ENCODE peak calls at places on chromosomes 3 and 15, in four cellular contexts. A is right lobe of liver, Q is transverse colon, D is endothelial cell of umbilical vein. W is an unnamed sample.

GRCh38 chr3:98697225-98697624 is 65.9 kb upstream of the ST3GAL6 start:
- DNase-seq in D (no peak), Q (no peak), A (no peak), W (no peak)

GRCh38 chr3:46566040-46566631 is at the start of gene LRRC2:
- DNase-seq in D (peak; percentile 33), Q (peak; percentile 42), A (peak; percentile 66), W (peak; percentile 69)

GRCh38 chr15:23075927-23076326 is 36.6 kb upstream of the TUBGCP5 start:
- DNase-seq in D (no peak), A (no peak), Q (no peak), W (no peak)

GRCh38 chr15:58498821-58499580 is 67.2 kb downstream of the LIPC start:
- DNase-seq in A (no peak), D (no peak), Q (no peak), W (no peak)

GRCh38 chr15:64501396-64501716 is 41.0 kb downstream of the ZNF609 start:
- DNase-seq in D (no peak), A (no peak), Q (no peak), W (no peak)

GRCh38 chr3:71582612-71583568 is 638 bp downstream of the FOXP1 start:
- DNase-seq in A (peak; percentile 84), Q (peak; percentile 85), D (peak; percentile 78), W (peak; percentile 85)

GRCh38 chr3:166685246-166685645 is 694.9 kb downstream of the ZBBX start:
- DNase-seq in A (no peak), Q (no peak), D (no peak), W (no peak)

GRCh38 chr3:57000012-57000411 is 60.5 kb upstream of the SPATA12 start:
- DNase-seq in Q (no peak), A (no peak), D (no peak), W (no peak)

GRCh38 chr15:66147440-66147839 is 106.1 kb downstream of the MEGF11 start:
- DNase-seq in Q (no peak), A (no peak), D (no peak), W (peak; percentile 56)

GRCh38 chr15:92661069-92661468 is 5.5 kb upstream of the FAM174B start:
- DNase-seq in A (no peak), Q (no peak), D (no peak), W (no peak)

GRCh38 chr3:22175899-22176298 is 424.9 kb upstream of the ZNF385D start:
- DNase-seq in D (no peak), Q (no peak), A (no peak), W (no peak)

GRCh38 chr3:9151240-9151639 is 98.2 kb downstream of the SRGAP3 start:
- DNase-seq in D (no peak), A (no peak), Q (no peak), W (no peak)

GRCh38 chr15:60374628-60375081 is 23.1 kb downstream of the ANXA2 start:
- DNase-seq in Q (no peak), D (peak; percentile 98), A (no peak), W (peak; percentile 28)

GRCh38 chr3:123871946-123872345 is 12.2 kb downstream of the MYLK start:
- DNase-seq in A (no peak), D (peak; percentile 45), Q (no peak), W (no peak)

GRCh38 chr3:98556164-98557130 is 24.7 kb downstream of the GPR15 start:
- DNase-seq in Q (no peak), D (no peak), A (no peak), W (no peak)

GRCh38 chr3:190427108-190427507 is 22.6 kb downstream of the TMEM207 start:
- DNase-seq in D (no peak), A (no peak), Q (no peak), W (no peak)

GRCh38 chr15:88275804-88276203 is 19.3 kb upstream of the NTRK3 start:
- DNase-seq in A (no peak), Q (no peak), D (no peak), W (no peak)

GRCh38 chr15:77904901-77905300 is 172.6 kb downstream of the TBC1D2B start:
- DNase-seq in Q (no peak), D (no peak), A (peak; percentile 28), W (no peak)

GRCh38 chr15:69395460-69395859 is 18.7 kb upstream of the KIF23 start:
- DNase-seq in A (no peak), D (no peak), Q (no peak), W (no peak)

GRCh38 chr15:68399096-68400065 is 32.6 kb downstream of the ITGA11 start:
- DNase-seq in A (no peak), Q (no peak), D (no peak), W (no peak)

GRCh38 chr3:4351164-4351855 is 48.1 kb downstream of the SETMAR start:
- DNase-seq in A (no peak), Q (no peak), D (peak; percentile 79), W (no peak)

GRCh38 chr3:164683516-164683915 is 394.8 kb downstream of the SI start:
- DNase-seq in D (no peak), A (no peak), Q (no peak), W (no peak)

GRCh38 chr3:176633511-176633910 is 563.8 kb downstream of the TBL1XR1 start:
- DNase-seq in D (no peak), Q (no peak), A (no peak), W (peak; percentile 11)

GRCh38 chr15:88398011-88398410 is 69.2 kb downstream of the MRPL46 start:
- DNase-seq in D (no peak), A (no peak), Q (no peak), W (no peak)

GRCh38 chr15:31255732-31256384 is 70.8 kb upstream of the KLF13 start:
- DNase-seq in D (no peak), Q (peak; percentile 64), A (no peak), W (no peak)

GRCh38 chr15:86384191-86384590 is 304.5 kb downstream of the AGBL1 start:
- DNase-seq in Q (no peak), D (no peak), A (no peak), W (no peak)

GRCh38 chr3:78988324-78988723 is 779.5 kb downstream of the ROBO1 start:
- DNase-seq in D (peak; percentile 26), A (no peak), Q (no peak), W (no peak)

GRCh38 chr15:40754574-40754882 is 526 bp downstream of the RMDN3 start:
- DNase-seq in Q (peak; percentile 54), D (peak; percentile 25), A (peak; percentile 71), W (peak; percentile 46)

GRCh38 chr3:70201975-70202374 is 110.5 kb downstream of the MDFIC2 start:
- DNase-seq in Q (no peak), D (no peak), A (no peak), W (no peak)

GRCh38 chr15:64623347-64624024 is 151.9 kb downstream of the RBPMS2 start:
- DNase-seq in D (no peak), A (no peak), Q (no peak), W (no peak)

GRCh38 chr3:13479332-13479581 is 849 bp upstream of the HDAC11 start:
- DNase-seq in Q (no peak), A (no peak), D (no peak), W (peak; percentile 55)

GRCh38 chr15:45871121-45871855 is 236.5 kb downstream of the SQOR start:
- DNase-seq in A (no peak), D (peak; percentile 7), Q (peak; percentile 31), W (no peak)

GRCh38 chr15:83991163-83991562 is 244.4 kb upstream of the GOLGA6L4 start:
- DNase-seq in Q (no peak), A (no peak), D (no peak), W (no peak)

GRCh38 chr3:17136251-17136721 is 251.5 kb downstream of the PLCL2 start:
- DNase-seq in Q (no peak), A (no peak), D (no peak), W (peak; percentile 21)

GRCh38 chr3:19070325-19070724 is 78.0 kb upstream of the KCNH8 start:
- DNase-seq in A (no peak), Q (no peak), D (no peak), W (no peak)
- TF ChIP-seq CTCF in A (no peak), Q (no peak), D (no peak), W (no peak)

DNA sequence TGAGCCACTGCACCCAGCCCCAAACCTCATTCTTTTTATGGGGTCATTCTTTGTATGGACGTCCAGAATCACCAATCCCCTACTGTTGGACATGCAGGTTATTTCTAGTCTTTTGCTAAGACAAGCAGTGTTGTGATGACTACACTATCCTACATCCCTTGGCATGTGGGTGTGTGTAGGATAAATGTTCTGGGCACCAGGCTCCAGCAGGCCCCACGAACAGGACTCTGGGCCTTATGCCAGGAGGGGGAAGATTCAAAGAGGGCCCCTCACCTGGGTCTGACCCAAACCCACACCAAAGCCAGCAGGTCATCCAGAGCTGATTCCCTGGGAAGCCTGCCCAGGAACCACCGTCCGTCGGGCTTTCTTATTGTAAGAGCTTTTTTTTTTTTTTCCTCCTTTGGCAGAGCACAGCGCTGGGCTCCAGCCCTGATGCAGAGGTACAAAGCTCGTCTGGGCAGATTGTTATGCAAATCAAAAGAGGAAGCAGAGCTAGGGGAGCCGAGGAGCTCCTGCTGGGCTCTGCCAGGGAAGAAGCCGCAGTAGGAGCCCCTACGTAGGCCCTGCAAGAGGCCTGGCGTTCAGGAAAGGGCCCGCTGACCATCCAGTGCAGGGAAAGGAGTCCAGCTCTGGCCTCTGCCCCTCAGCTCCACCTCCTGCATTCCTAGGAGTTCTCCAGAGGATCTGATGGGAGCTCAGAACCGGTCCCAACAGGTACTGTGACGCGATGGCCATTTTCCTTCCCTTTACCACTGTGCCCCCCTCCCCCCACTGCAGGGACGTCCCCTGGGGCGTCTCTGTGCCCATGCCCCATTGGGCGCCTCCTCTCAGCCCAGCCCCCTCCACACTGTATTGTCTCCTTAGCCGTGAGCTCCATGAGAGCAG is 29.0 kb upstream of the FURIN start:
- DNase-seq in A (no peak), Q (peak; percentile 75), D (no peak), W (no peak)
- TF ChIP-seq POLR2A in A (no peak), Q (peak; percentile 63), D (no peak), W (no peak)

GRCh38 chr3:194147679-194148078 is 11.7 kb downstream of the HES1 start:
- DNase-seq in Q (no peak), D (no peak), A (no peak), W (no peak)
- TF ChIP-seq CTCF in Q (no peak), D (no peak), A (no peak), W (no peak)

DNA sequence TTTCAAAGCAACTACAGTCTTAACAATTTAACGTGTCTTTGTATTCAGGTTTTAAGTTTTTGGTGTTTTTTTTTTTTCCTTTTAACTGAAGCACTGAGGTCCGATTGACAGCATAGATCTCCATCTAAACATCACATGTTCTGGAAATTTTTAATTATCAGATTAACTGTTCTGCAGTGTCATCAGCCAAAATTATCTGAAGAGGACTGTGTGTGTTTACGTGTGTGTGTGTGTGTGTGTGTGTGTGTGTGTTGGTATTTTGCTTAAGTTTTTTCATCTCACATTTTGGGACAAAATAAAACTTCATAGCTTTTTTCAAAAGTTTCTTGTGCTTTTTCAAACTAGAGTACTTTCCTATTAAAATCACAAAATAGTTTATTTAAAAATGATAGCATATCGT is 1.8 kb downstream of the PIK3CA start:
- DNase-seq in A (no peak), D (no peak), Q (no peak), W (no peak)
- TF ChIP-seq POLR2A in A (no peak), D (no peak), Q (no peak), W (no peak)

GRCh38 chr3:53354945-53355498 is 7.7 kb upstream of the DCP1A start:
- DNase-seq in Q (no peak), A (no peak), D (peak; percentile 85), W (no peak)

GRCh38 chr3:53346514-53346913 is 829 bp downstream of the DCP1A start:
- DNase-seq in Q (no peak), D (peak; percentile 75), A (no peak), W (no peak)

GRCh38 chr3:53346922-53347260 is 452 bp downstream of the DCP1A start:
- DNase-seq in D (no peak), Q (no peak), A (no peak), W (no peak)

GRCh38 chr3:53347261-53348064 is at the start of gene DCP1A:
- DNase-seq in Q (peak; percentile 97), D (peak; percentile 99), A (peak; percentile 96), W (peak; percentile 95)

GRCh38 chr3:53350652-53351051 is 3.3 kb upstream of the DCP1A start:
- DNase-seq in Q (peak; percentile 59), A (no peak), D (peak; percentile 95), W (no peak)
- TF ChIP-seq CTCF in Q (peak; percentile 35), A (no peak), D (no peak), W (no peak)

W was measured in body of pancreas.